ENCODE peak calls at places on chromosomes 7 and 10, in seven cellular contexts. A is RWPE2; M is activated CD8-positive, alpha-beta memory T cell treated with anti-CD3 and anti-CD28 coated beads, Interleukin-2, amount 10 ng/mL, durations not matched to agents 7 days and 5 days; F is Panc1; C is foreskin keratinocyte; D is T-cell; H is right cardiac atrium. B is an unnamed sample.

GRCh38 chr10:47286591-47287325 is 13.2 kb upstream of the GDF10 start:
- ATAC-seq in A (no peak), M (no peak), F (no peak), C (no peak), D (peak), H (peak), B (no peak)

GRCh38 chr10:130935051-130935450 is 376.5 kb downstream of the TCERG1L start:
- ATAC-seq in A (no peak), M (no peak), F (peak), C (no peak), D (no peak), H (peak), B (no peak)

GRCh38 chr10:63901916-63902315 is 380.7 kb downstream of the REEP3 start:
- ATAC-seq in A (no peak), M (no peak), F (no peak), C (no peak), D (no peak), H (no peak), B (no peak)

GRCh38 chr7:105820667-105821066 is 55.7 kb downstream of the ATXN7L1 start:
- ATAC-seq in A (no peak), M (no peak), F (no peak), C (no peak), D (no peak), H (no peak), B (no peak)

GRCh38 chr7:33964417-33965115 is 59.2 kb downstream of the BMPER start:
- ATAC-seq in A (no peak), M (no peak), F (no peak), C (no peak), D (no peak), H (peak), B (no peak)

GRCh38 chr10:95559466-95559865 is 1.7 kb downstream of the SORBS1 start:
- ATAC-seq in A (no peak), M (no peak), F (no peak), C (no peak), D (no peak), H (no peak), B (no peak)

GRCh38 chr7:151409555-151410404 is at the start of gene WDR86:
- ATAC-seq in A (peak), M (peak), F (no peak), C (no peak), D (peak), H (peak), B (no peak)

GRCh38 chr10:88728107-88728763 is 22.2 kb downstream of the LIPK start:
- ATAC-seq in A (no peak), M (peak), F (no peak), C (no peak), D (no peak), H (no peak), B (no peak)

GRCh38 chr7:158706710-158707590 is 2.3 kb upstream of the NCAPG2 start:
- ATAC-seq in A (no peak), M (no peak), F (no peak), C (no peak), D (no peak), H (no peak), B (no peak)

GRCh38 chr7:17408904-17409290 is 110.4 kb downstream of the AHR start:
- ATAC-seq in A (peak), M (no peak), F (no peak), C (no peak), D (no peak), H (no peak), B (no peak)

GRCh38 chr7:99418260-99418659 is 9.5 kb downstream of the BUD31 start:
- ATAC-seq in A (peak), M (no peak), F (peak), C (no peak), D (no peak), H (no peak), B (no peak)

GRCh38 chr10:5564537-5565204 is 39.9 kb downstream of the CALML3 start:
- ATAC-seq in A (no peak), M (peak), F (peak), C (no peak), D (peak), H (no peak), B (peak)

GRCh38 chr7:42262907-42263466 is 26.0 kb upstream of the GLI3 start:
- ATAC-seq in A (peak), M (no peak), F (no peak), C (peak), D (no peak), H (peak), B (no peak)

GRCh38 chr10:498760-499435 is 190.6 kb downstream of the DIP2C start:
- ATAC-seq in A (no peak), M (no peak), F (no peak), C (no peak), D (no peak), H (peak), B (no peak)